ENCODE peak calls at places on chromosomes 5 and 9, in six cellular contexts. Q, E, I, B, S and O are unnamed samples. For H3F3A, the result is how much of the 10 kb centered on the place peaks cover.

GRCh38 chr9:113888361-113888760 is 12.3 kb downstream of the ZNF618 start:
- DNase-seq in Q (no peak), E (no peak), I (no peak), B (no peak), S (no peak), O (no peak)

GRCh38 chr5:59525310-59525709 is 368.2 kb downstream of the PDE4D start:
- DNase-seq in Q (no peak), E (no peak), I (no peak), B (no peak), S (no peak), O (no peak)

GRCh38 chr5:132267931-132268501 is 10.5 kb downstream of the PDLIM4 start:
- DNase-seq in Q (no peak), E (no peak), I (no peak), B (no peak), S (no peak), O (no peak)

GRCh38 chr5:168721354-168721753 is 142.2 kb upstream of the PANK3 start:
- DNase-seq in Q (no peak), E (no peak), I (no peak), B (no peak), S (no peak), O (no peak)

GRCh38 chr9:116157436-116158138 is 4.0 kb downstream of the PAPPA start:
- DNase-seq in Q (peak), E (peak), I (no peak), B (peak), S (no peak), O (no peak)

GRCh38 chr5:155508673-155509072 is 495.1 kb downstream of the KIF4B start:
- DNase-seq in Q (no peak), E (no peak), I (no peak), B (no peak), S (no peak), O (no peak)

GRCh38 chr5:100464418-100464817 is 70.8 kb upstream of the FAM174A start:
- DNase-seq in Q (no peak), E (no peak), I (peak), B (peak), S (no peak), O (peak)

GRCh38 chr5:137078171-137078665 is 420.9 kb downstream of the SPOCK1 start:
- DNase-seq in Q (no peak), E (peak), I (peak), B (peak), S (no peak), O (peak)

DNA sequence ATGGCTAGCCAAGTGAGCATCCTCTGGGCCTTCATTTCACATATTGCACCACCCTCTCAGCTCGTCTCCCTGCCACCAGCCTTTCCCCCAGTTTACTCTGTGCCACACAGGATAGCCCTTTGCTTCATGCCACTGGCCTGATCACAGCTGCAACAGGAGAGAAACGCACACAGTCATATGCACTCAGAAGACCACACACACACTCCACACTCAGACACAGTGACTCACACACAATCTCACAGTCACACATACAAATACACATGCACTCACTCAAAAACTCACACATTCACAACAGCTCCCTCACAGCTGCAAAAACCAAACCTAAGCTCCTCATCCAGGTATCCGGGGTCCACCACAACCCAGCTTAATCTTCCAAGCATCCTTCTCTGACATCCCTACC is 38.7 kb downstream of the TTC39B start:
- DNase-seq in Q (no peak), E (no peak), I (no peak), B (no peak), S (no peak), O (no peak)
- H3F3A ChIP-seq in Q (under half), E (under half), I (under half), B (under half), S (under half), O (under half)

DNA sequence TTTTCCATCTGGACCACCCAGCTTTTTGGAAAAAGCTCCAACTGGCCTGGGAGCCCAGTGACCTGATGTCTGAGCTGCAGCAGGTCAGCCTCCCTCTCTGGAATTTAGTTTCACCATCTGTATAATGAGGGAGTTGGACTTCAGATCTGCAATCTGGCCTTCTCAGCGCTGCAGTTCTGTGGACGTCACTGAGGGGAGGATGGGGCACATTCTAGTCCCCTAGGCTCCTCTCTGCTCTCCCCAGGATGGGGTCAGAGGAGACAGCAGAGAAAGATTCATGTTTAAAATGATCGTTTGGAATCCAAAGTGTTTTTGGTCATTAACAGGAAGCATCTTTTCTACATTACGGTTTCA is 10.2 kb downstream of the OR13J1 start:
- DNase-seq in Q (no peak), E (no peak), I (no peak), B (no peak), S (no peak), O (no peak)
- TF ChIP-seq EZH2 in Q (no peak), E (no peak), I (no peak), B (no peak), S (no peak), O (no peak)

GRCh38 chr5:53481354-53481886 is 991 bp downstream of the FST start:
- DNase-seq in Q (no peak), E (no peak), I (no peak), B (peak), S (no peak), O (no peak)

GRCh38 chr5:53480474-53481353 is at the start of gene FST:
- DNase-seq in Q (peak), E (peak), I (no peak), B (peak), S (no peak), O (no peak)

GRCh38 chr5:53481887-53482716 is 1.7 kb downstream of the FST start:
- DNase-seq in Q (peak), E (peak), I (no peak), B (peak), S (peak), O (peak)

GRCh38 chr5:53479656-53480473 is 564 bp upstream of the FST start:
- DNase-seq in Q (peak), E (peak), I (peak), B (peak), S (peak), O (no peak)

GRCh38 chr5:53482717-53483638 is 2.5 kb downstream of the FST start:
- DNase-seq in Q (peak), E (peak), I (no peak), B (peak), S (peak), O (no peak)
- H3F3A ChIP-seq in Q (half or more), E (under half), I (under half), B (under half), S (under half), O (under half)

DNA sequence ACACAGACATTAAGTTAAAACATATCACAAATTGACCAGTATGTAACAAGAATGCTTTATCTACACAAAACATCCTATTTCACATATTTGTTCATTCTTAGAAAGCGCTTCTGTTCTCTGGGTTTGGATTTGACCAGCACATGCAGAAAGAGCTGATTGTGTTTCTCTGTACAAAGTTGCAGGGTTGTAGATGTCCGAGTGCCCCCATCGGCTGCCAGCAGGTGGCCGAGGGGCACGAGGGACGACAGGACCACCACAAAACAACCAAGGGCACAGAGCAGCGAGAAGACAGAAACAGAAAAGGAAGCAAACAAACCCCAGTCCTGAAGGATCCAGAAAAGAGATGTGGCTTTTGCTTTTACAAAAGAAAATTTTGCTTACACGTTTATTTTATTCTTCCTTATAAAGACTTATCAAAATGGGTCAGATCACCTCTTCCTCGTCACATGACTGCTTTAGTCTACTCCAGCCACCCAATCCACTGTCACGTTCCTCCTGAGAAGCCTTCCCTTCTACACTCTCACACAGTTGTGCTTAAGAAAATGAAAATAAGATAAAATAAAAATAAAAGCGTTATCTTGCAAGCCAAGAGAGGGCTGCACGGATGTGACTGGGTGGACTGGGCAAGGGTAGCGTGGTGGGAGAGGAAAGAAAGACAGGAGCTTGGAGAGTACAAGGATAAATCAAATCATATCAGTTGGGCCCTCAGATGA is 9.5 kb downstream of the OTP start:
- DNase-seq in Q (peak), E (peak), I (no peak), B (peak), S (no peak), O (no peak)
- TF ChIP-seq EZH2 in Q (peak), E (peak), I (no peak), B (no peak), S (no peak), O (no peak)

GRCh38 chr5:126269511-126269910 is 153.7 kb upstream of the GRAMD2B start:
- DNase-seq in Q (no peak), E (no peak), I (no peak), B (no peak), S (no peak), O (no peak)

GRCh38 chr5:126271141-126271540 is 152.1 kb upstream of the GRAMD2B start:
- DNase-seq in Q (no peak), E (no peak), I (no peak), B (no peak), S (no peak), O (no peak)

GRCh38 chr5:126268697-126269315 is 154.4 kb upstream of the GRAMD2B start:
- DNase-seq in Q (no peak), E (no peak), I (peak), B (no peak), S (no peak), O (no peak)

GRCh38 chr5:126265917-126266316 is 157.3 kb upstream of the GRAMD2B start:
- DNase-seq in Q (no peak), E (no peak), I (no peak), B (no peak), S (no peak), O (no peak)

DNA sequence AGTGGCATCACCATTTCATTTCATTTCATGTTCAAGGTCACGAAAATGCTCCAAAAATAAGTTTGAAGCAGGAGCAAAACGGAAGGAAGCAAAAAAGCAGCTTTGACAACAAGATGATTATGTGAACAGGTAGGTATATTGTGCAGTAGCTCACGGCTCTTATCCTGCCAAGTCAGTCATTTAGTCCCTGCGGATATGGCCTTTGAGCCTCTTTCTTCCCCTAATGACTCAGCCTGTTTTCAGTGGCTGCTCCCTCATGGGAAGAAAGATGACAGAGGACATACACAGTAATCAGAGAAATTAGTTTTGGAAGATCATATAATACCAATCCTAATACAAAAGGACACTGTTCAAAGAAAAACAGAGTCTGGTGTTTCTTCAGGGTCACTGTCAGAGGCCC is 155.8 kb upstream of the GRAMD2B start:
- DNase-seq in Q (no peak), E (no peak), I (peak), B (no peak), S (no peak), O (no peak)
- H3F3A ChIP-seq in Q (under half), E (under half), I (under half), B (under half), S (under half), O (under half)

GRCh38 chr5:14663734-14664269 is 716 bp upstream of the OTULIN start:
- DNase-seq in Q (peak), E (no peak), I (no peak), B (peak), S (peak), O (no peak)
- TF ChIP-seq EZH2 in Q (no peak), E (peak), I (no peak), B (no peak), S (no peak), O (no peak)

GRCh38 chr5:151742870-151743294 is 15.5 kb downstream of the ATOX1 start:
- DNase-seq in Q (peak), E (peak), I (peak), B (peak), S (no peak), O (no peak)
- H3F3A ChIP-seq in Q (under half), E (under half), I (under half), B (half or more), S (under half), O (under half)

GRCh38 chr5:173237821-173238220 is 2.8 kb upstream of the NKX2-5 start:
- DNase-seq in Q (peak), E (peak), I (no peak), B (no peak), S (no peak), O (no peak)

GRCh38 chr5:173235499-173236394 is 741 bp upstream of the NKX2-5 start:
- DNase-seq in Q (peak), E (peak), I (no peak), B (no peak), S (no peak), O (no peak)

GRCh38 chr5:173238312-173239232 is 3.6 kb upstream of the NKX2-5 start:
- DNase-seq in Q (peak), E (peak), I (no peak), B (no peak), S (no peak), O (no peak)

GRCh38 chr5:173239233-173239593 is 4.2 kb upstream of the NKX2-5 start:
- DNase-seq in Q (no peak), E (peak), I (no peak), B (no peak), S (no peak), O (no peak)

GRCh38 chr5:173236531-173237501 is 1.8 kb upstream of the NKX2-5 start:
- DNase-seq in Q (peak), E (peak), I (no peak), B (no peak), S (no peak), O (no peak)
- TF ChIP-seq EZH2 in Q (peak), E (peak), I (no peak), B (no peak), S (no peak), O (no peak)